ENCODE peak calls at places on chromosomes 12 and 14, in seven cellular contexts. U is HCT116, Y is K562, J is HepG2, R is GM12878, T is SK-N-SH, G is H1. N is an unnamed sample.

GRCh38 chr12:43462080-43462479 is 89.9 kb downstream of the ADAMTS20 start:
- DNase-seq in U (no peak), Y (no peak), J (no peak), R (no peak), T (no peak), G (no peak), N (no peak)

GRCh38 chr12:39892146-39892545 is 213.7 kb downstream of the SLC2A13 start:
- DNase-seq in U (no peak), Y (no peak), J (no peak), R (no peak), T (no peak), G (no peak), N (peak; percentile 18)

GRCh38 chr14:70188608-70189540 is at the start of gene SLC8A3:
- DNase-seq in U (no peak), Y (no peak), J (no peak), R (no peak), T (peak; percentile 85), G (peak; percentile 73), N (peak; percentile 71)

GRCh38 chr12:2334291-2335088 is 281.7 kb downstream of the CACNA1C start:
- DNase-seq in U (no peak), Y (peak; percentile 23), J (no peak), R (no peak), T (no peak), G (no peak), N (no peak)

GRCh38 chr14:65471038-65471878 is 58.7 kb downstream of the FUT8 start:
- DNase-seq in U (no peak), Y (no peak), J (no peak), R (peak; percentile 53), T (no peak), G (no peak), N (no peak)

GRCh38 chr14:74975059-74975810 is 19.8 kb upstream of the PGF start:
- DNase-seq in U (no peak), Y (no peak), J (no peak), R (no peak), T (no peak), G (no peak), N (no peak)

GRCh38 chr12:43965899-43966298 is 130.0 kb downstream of the TMEM117 start:
- DNase-seq in U (no peak), Y (no peak), J (no peak), R (no peak), T (no peak), G (no peak), N (no peak)

GRCh38 chr14:80213602-80214001 is 2.3 kb upstream of the DIO2 start:
- DNase-seq in U (peak; percentile 16), Y (no peak), J (peak; percentile 47), R (no peak), T (peak; percentile 25), G (peak; percentile 53), N (peak; percentile 78)

GRCh38 chr14:50037837-50038236 is 78.5 kb downstream of the VCPKMT start:
- DNase-seq in U (no peak), Y (no peak), J (no peak), R (no peak), T (no peak), G (no peak), N (no peak)

GRCh38 chr12:45216983-45217485 is 1.1 kb downstream of the ANO6 start:
- DNase-seq in U (no peak), Y (no peak), J (no peak), R (no peak), T (peak; percentile 65), G (no peak), N (peak; percentile 30)

GRCh38 chr12:7951671-7952070 is 15.7 kb upstream of the SLC2A3 start:
- DNase-seq in U (no peak), Y (no peak), J (no peak), R (no peak), T (no peak), G (no peak), N (no peak)

GRCh38 chr12:53352331-53353258 is 16.4 kb upstream of the SP7 start:
- DNase-seq in U (peak; percentile 86), Y (peak; percentile 71), J (peak; percentile 80), R (peak; percentile 68), T (peak; percentile 80), G (peak; percentile 85), N (peak; percentile 55)

GRCh38 chr12:81991868-81992267 is 232.7 kb upstream of the PPFIA2 start:
- DNase-seq in U (no peak), Y (no peak), J (no peak), R (no peak), T (no peak), G (no peak), N (no peak)

GRCh38 chr14:104999361-104999760 is 13.8 kb downstream of the CLBA1 start:
- DNase-seq in U (no peak), Y (no peak), J (no peak), R (no peak), T (no peak), G (no peak), N (no peak)

GRCh38 chr14:69643430-69644200 is 32.2 kb downstream of the SUSD6 start:
- DNase-seq in U (peak; percentile 75), Y (no peak), J (peak; percentile 89), R (no peak), T (no peak), G (no peak), N (peak; percentile 96)

GRCh38 chr14:33686856-33687255 is 264.0 kb downstream of the EGLN3 start:
- DNase-seq in U (no peak), Y (no peak), J (no peak), R (no peak), T (no peak), G (no peak), N (no peak)

GRCh38 chr12:76083761-76084276 is 666 bp downstream of the NAP1L1 start:
- DNase-seq in U (no peak), Y (peak; percentile 88), J (peak; percentile 72), R (no peak), T (peak; percentile 88), G (peak; percentile 81), N (peak; percentile 62)

GRCh38 chr14:35167496-35167895 is 45.1 kb downstream of the PRORP start:
- DNase-seq in U (no peak), Y (no peak), J (no peak), R (no peak), T (no peak), G (no peak), N (no peak)

GRCh38 chr12:100346660-100347059 is 10.2 kb upstream of the SLC17A8 start:
- DNase-seq in U (no peak), Y (no peak), J (peak; percentile 4), R (no peak), T (no peak), G (no peak), N (no peak)

GRCh38 chr14:84963518-84963917 is 566.4 kb upstream of the FLRT2 start:
- DNase-seq in U (no peak), Y (no peak), J (no peak), R (no peak), T (no peak), G (no peak), N (no peak)

GRCh38 chr12:89267404-89267803 is 84.9 kb downstream of the DUSP6 start:
- DNase-seq in U (no peak), Y (no peak), J (no peak), R (no peak), T (no peak), G (no peak), N (no peak)

GRCh38 chr12:95231190-95231589 is 13.6 kb downstream of the VEZT start:
- DNase-seq in U (no peak), Y (peak; percentile 67), J (no peak), R (no peak), T (peak; percentile 21), G (no peak), N (no peak)

GRCh38 chr12:42761601-42762350 is 172.2 kb upstream of the PRICKLE1 start:
- DNase-seq in U (no peak), Y (no peak), J (no peak), R (no peak), T (no peak), G (no peak), N (peak; percentile 58)

GRCh38 chr12:99476956-99477355 is 170.6 kb upstream of the GARIN6 start:
- DNase-seq in U (no peak), Y (no peak), J (no peak), R (no peak), T (no peak), G (no peak), N (no peak)

GRCh38 chr12:26630546-26631027 is 202.4 kb downstream of the ITPR2 start:
- DNase-seq in U (no peak), Y (no peak), J (peak; percentile 72), R (no peak), T (no peak), G (no peak), N (no peak)

GRCh38 chr14:79248131-79248530 is 963.2 kb downstream of the DIO2 start:
- DNase-seq in U (no peak), Y (no peak), J (no peak), R (no peak), T (no peak), G (no peak), N (no peak)

GRCh38 chr12:124637163-124637562 is 69.8 kb upstream of the NCOR2 start:
- DNase-seq in U (no peak), Y (no peak), J (no peak), R (no peak), T (no peak), G (no peak), N (no peak)

GRCh38 chr14:22850944-22851790 is 14.8 kb downstream of the MMP14 start:
- DNase-seq in U (no peak), Y (no peak), J (no peak), R (no peak), T (no peak), G (no peak), N (no peak)

GRCh38 chr12:15603461-15604085 is 185.6 kb downstream of the EPS8 start:
- DNase-seq in U (no peak), Y (no peak), J (peak; percentile 13), R (no peak), T (no peak), G (no peak), N (no peak)
- TF ChIP-seq JUND in U (no peak), Y (no peak), J (no peak), R (no peak), T (no peak), G (no peak), N (no peak)

GRCh38 chr12:120640840-120641833 is 711 bp downstream of the CABP1 start:
- DNase-seq in U (no peak), Y (peak; percentile 66), J (peak; percentile 22), R (no peak), T (peak; percentile 71), G (peak; percentile 88), N (peak; percentile 77)
- TF ChIP-seq JUND in U (no peak), Y (no peak), J (no peak), R (no peak), T (no peak), G (no peak), N (no peak)

GRCh38 chr12:121638298-121639202 is 12.2 kb downstream of the ORAI1 start:
- DNase-seq in U (no peak), Y (peak; percentile 12), J (no peak), R (no peak), T (no peak), G (no peak), N (no peak)

GRCh38 chr12:121637231-121637914 is 11.0 kb downstream of the ORAI1 start:
- DNase-seq in U (no peak), Y (no peak), J (no peak), R (no peak), T (no peak), G (no peak), N (peak; percentile 68)

GRCh38 chr12:121641343-121641630 is 15.0 kb downstream of the ORAI1 start:
- DNase-seq in U (no peak), Y (no peak), J (no peak), R (no peak), T (no peak), G (no peak), N (no peak)
- TF ChIP-seq JUND in U (no peak), Y (no peak), J (no peak), R (no peak), T (no peak), G (no peak), N (no peak)

GRCh38 chr14:90848944-90849731 is 32.9 kb upstream of the TTC7B start:
- DNase-seq in U (no peak), Y (peak; percentile 39), J (peak; percentile 20), R (no peak), T (no peak), G (peak; percentile 34), N (no peak)
- TF ChIP-seq JUND in U (no peak), Y (peak; percentile 54), J (no peak), R (no peak), T (no peak), G (no peak), N (no peak)